ENCODE peak calls at places on chromosome 21, in six cellular contexts. One of them, this sample, is unnamed.

GRCh38 chr21:42414066-42414465 is 10.4 kb downstream of the UBASH3A start:
- DNase-seq in CD4-positive, alpha-beta T cell: no peak
- DNase-seq in SW 1271: no peak
- DNase-seq in left cardiac atrium: no peak
- DNase-seq in NCI-H69: no peak
- DNase-seq in globus pallidus: no peak
- DNase-seq in this sample: no peak

GRCh38 chr21:44295646-44296045 is 4.2 kb upstream of the PFKL start:
- DNase-seq in CD4-positive, alpha-beta T cell: no peak
- DNase-seq in NCI-H69: no peak
- DNase-seq in SW 1271: no peak
- DNase-seq in globus pallidus: no peak
- DNase-seq in left cardiac atrium: no peak
- DNase-seq in this sample: no peak

GRCh38 chr21:15207231-15207630 is 142.4 kb upstream of the NRIP1 start:
- DNase-seq in left cardiac atrium: no peak
- DNase-seq in NCI-H69: no peak
- DNase-seq in CD4-positive, alpha-beta T cell: no peak
- DNase-seq in SW 1271: no peak
- DNase-seq in globus pallidus: no peak
- DNase-seq in this sample: no peak

GRCh38 chr21:21210552-21210951 is 212.3 kb downstream of the NCAM2 start:
- DNase-seq in SW 1271: no peak
- DNase-seq in left cardiac atrium: no peak
- DNase-seq in NCI-H69: peak
- DNase-seq in CD4-positive, alpha-beta T cell: no peak
- DNase-seq in globus pallidus: no peak
- DNase-seq in this sample: no peak

GRCh38 chr21:18369115-18369514 is 34.5 kb downstream of the TMPRSS15 start:
- DNase-seq in CD4-positive, alpha-beta T cell: no peak
- DNase-seq in SW 1271: peak
- DNase-seq in globus pallidus: peak
- DNase-seq in left cardiac atrium: no peak
- DNase-seq in NCI-H69: peak
- DNase-seq in this sample: no peak

GRCh38 chr21:36471254-36471723 is 8.6 kb downstream of the CLDN14 start:
- DNase-seq in globus pallidus: no peak
- DNase-seq in CD4-positive, alpha-beta T cell: no peak
- DNase-seq in SW 1271: no peak
- DNase-seq in left cardiac atrium: no peak
- DNase-seq in NCI-H69: peak
- DNase-seq in this sample: no peak

GRCh38 chr21:43727571-43728466 is 8.9 kb downstream of the PDXK start:
- DNase-seq in left cardiac atrium: peak
- DNase-seq in NCI-H69: peak
- DNase-seq in CD4-positive, alpha-beta T cell: no peak
- DNase-seq in globus pallidus: no peak
- DNase-seq in SW 1271: no peak
- DNase-seq in this sample: peak

GRCh38 chr21:43767498-43767979 is 8.6 kb downstream of the CSTB start:
- DNase-seq in NCI-H69: no peak
- DNase-seq in SW 1271: no peak
- DNase-seq in left cardiac atrium: no peak
- DNase-seq in CD4-positive, alpha-beta T cell: no peak
- DNase-seq in globus pallidus: no peak
- DNase-seq in this sample: no peak

GRCh38 chr21:45607021-45607921 is 36.3 kb upstream of the PCBP3 start:
- DNase-seq in left cardiac atrium: no peak
- DNase-seq in SW 1271: no peak
- DNase-seq in NCI-H69: no peak
- DNase-seq in globus pallidus: no peak
- DNase-seq in CD4-positive, alpha-beta T cell: peak
- DNase-seq in this sample: no peak

GRCh38 chr21:29299046-29299905 is 554 bp downstream of the BACH1 start:
- DNase-seq in NCI-H69: peak
- DNase-seq in CD4-positive, alpha-beta T cell: peak
- DNase-seq in SW 1271: peak
- DNase-seq in left cardiac atrium: peak
- DNase-seq in globus pallidus: peak
- DNase-seq in this sample: peak

GRCh38 chr21:35324372-35325220 is 275.5 kb upstream of the RUNX1 start:
- DNase-seq in SW 1271: peak
- DNase-seq in NCI-H69: no peak
- DNase-seq in CD4-positive, alpha-beta T cell: no peak
- DNase-seq in left cardiac atrium: no peak
- DNase-seq in globus pallidus: no peak
- DNase-seq in this sample: no peak

GRCh38 chr21:29077651-29078090 is 4.2 kb upstream of the CCT8 start:
- DNase-seq in left cardiac atrium: no peak
- DNase-seq in CD4-positive, alpha-beta T cell: no peak
- DNase-seq in NCI-H69: peak
- DNase-seq in globus pallidus: no peak
- DNase-seq in SW 1271: peak
- DNase-seq in this sample: no peak

GRCh38 chr21:36113647-36114428 is 21.0 kb upstream of the CBR3 start:
- DNase-seq in CD4-positive, alpha-beta T cell: peak
- DNase-seq in left cardiac atrium: no peak
- DNase-seq in NCI-H69: peak
- DNase-seq in SW 1271: no peak
- DNase-seq in globus pallidus: no peak
- DNase-seq in this sample: peak

GRCh38 chr21:25845729-25846256 is 111.0 kb downstream of the GABPA start:
- DNase-seq in left cardiac atrium: no peak
- DNase-seq in NCI-H69: no peak
- DNase-seq in SW 1271: no peak
- DNase-seq in globus pallidus: peak
- DNase-seq in CD4-positive, alpha-beta T cell: no peak
- DNase-seq in this sample: no peak

GRCh38 chr21:44421901-44422840 is 33.1 kb upstream of the LRRC3 start:
- DNase-seq in left cardiac atrium: no peak
- DNase-seq in CD4-positive, alpha-beta T cell: no peak
- DNase-seq in globus pallidus: no peak
- DNase-seq in SW 1271: no peak
- DNase-seq in NCI-H69: no peak
- DNase-seq in this sample: peak

GRCh38 chr21:45892156-45892919 is 89.2 kb upstream of the COL6A1 start:
- DNase-seq in SW 1271: no peak
- DNase-seq in CD4-positive, alpha-beta T cell: no peak
- DNase-seq in left cardiac atrium: peak
- DNase-seq in globus pallidus: no peak
- DNase-seq in NCI-H69: peak
- DNase-seq in this sample: peak

GRCh38 chr21:34889537-34890257 is 159.4 kb downstream of the RUNX1 start:
- DNase-seq in CD4-positive, alpha-beta T cell: peak
- DNase-seq in globus pallidus: no peak
- DNase-seq in left cardiac atrium: peak
- DNase-seq in SW 1271: peak
- DNase-seq in NCI-H69: peak
- DNase-seq in this sample: peak

GRCh38 chr21:45637883-45638282 is 5.6 kb upstream of the PCBP3 start:
- DNase-seq in NCI-H69: peak
- DNase-seq in globus pallidus: no peak
- DNase-seq in CD4-positive, alpha-beta T cell: no peak
- DNase-seq in SW 1271: no peak
- DNase-seq in left cardiac atrium: no peak
- DNase-seq in this sample: no peak

GRCh38 chr21:39556176-39556575 is 56.6 kb upstream of the B3GALT5 start:
- DNase-seq in CD4-positive, alpha-beta T cell: no peak
- DNase-seq in globus pallidus: peak
- DNase-seq in NCI-H69: peak
- DNase-seq in SW 1271: no peak
- DNase-seq in left cardiac atrium: no peak
- DNase-seq in this sample: no peak

GRCh38 chr21:31656199-31657095 is 3.0 kb upstream of the SOD1 start:
- DNase-seq in SW 1271: no peak
- DNase-seq in left cardiac atrium: no peak
- DNase-seq in NCI-H69: no peak
- DNase-seq in CD4-positive, alpha-beta T cell: no peak
- DNase-seq in globus pallidus: no peak
- DNase-seq in this sample: no peak

GRCh38 chr21:36337099-36337509 is 17.1 kb downstream of the MORC3 start:
- DNase-seq in left cardiac atrium: no peak
- DNase-seq in NCI-H69: no peak
- DNase-seq in SW 1271: no peak
- DNase-seq in CD4-positive, alpha-beta T cell: no peak
- DNase-seq in globus pallidus: no peak
- DNase-seq in this sample: no peak

GRCh38 chr21:16910435-16911165 is 602.2 kb upstream of the CXADR start:
- DNase-seq in left cardiac atrium: no peak
- DNase-seq in globus pallidus: no peak
- DNase-seq in NCI-H69: no peak
- DNase-seq in CD4-positive, alpha-beta T cell: no peak
- DNase-seq in SW 1271: no peak
- DNase-seq in this sample: no peak

GRCh38 chr21:28770867-28771661 is 221.6 kb downstream of the LTN1 start:
- DNase-seq in CD4-positive, alpha-beta T cell: no peak
- DNase-seq in globus pallidus: no peak
- DNase-seq in SW 1271: no peak
- DNase-seq in NCI-H69: no peak
- DNase-seq in left cardiac atrium: no peak
- DNase-seq in this sample: no peak

GRCh38 chr21:26449161-26449560 is 123.9 kb downstream of the CYYR1 start:
- DNase-seq in left cardiac atrium: no peak
- DNase-seq in CD4-positive, alpha-beta T cell: no peak
- DNase-seq in SW 1271: no peak
- DNase-seq in globus pallidus: peak
- DNase-seq in NCI-H69: peak
- DNase-seq in this sample: no peak

GRCh38 chr21:36839123-36839522 is 127.3 kb downstream of the HLCS start:
- DNase-seq in left cardiac atrium: no peak
- DNase-seq in globus pallidus: no peak
- DNase-seq in CD4-positive, alpha-beta T cell: no peak
- DNase-seq in SW 1271: no peak
- DNase-seq in NCI-H69: peak
- DNase-seq in this sample: no peak

GRCh38 chr21:43882952-43883492 is 18.0 kb downstream of the AGPAT3 start:
- DNase-seq in NCI-H69: no peak
- DNase-seq in SW 1271: no peak
- DNase-seq in CD4-positive, alpha-beta T cell: no peak
- DNase-seq in left cardiac atrium: no peak
- DNase-seq in globus pallidus: no peak
- DNase-seq in this sample: no peak

GRCh38 chr21:25639167-25639921 is at the start of gene JAM2:
- DNase-seq in left cardiac atrium: peak
- DNase-seq in CD4-positive, alpha-beta T cell: peak
- DNase-seq in NCI-H69: peak
- DNase-seq in SW 1271: peak
- DNase-seq in globus pallidus: peak
- DNase-seq in this sample: peak

GRCh38 chr21:26587621-26588260 is 14.7 kb upstream of the CYYR1 start:
- DNase-seq in SW 1271: no peak
- DNase-seq in CD4-positive, alpha-beta T cell: no peak
- DNase-seq in left cardiac atrium: no peak
- DNase-seq in globus pallidus: no peak
- DNase-seq in NCI-H69: no peak
- DNase-seq in this sample: no peak

GRCh38 chr21:36609654-36610053 is 89.3 kb upstream of the SIM2 start:
- DNase-seq in SW 1271: no peak
- DNase-seq in CD4-positive, alpha-beta T cell: no peak
- DNase-seq in NCI-H69: no peak
- DNase-seq in globus pallidus: no peak
- DNase-seq in left cardiac atrium: no peak
- DNase-seq in this sample: no peak

GRCh38 chr21:44874497-44875331 is 1.2 kb upstream of the PTTG1IP start:
- DNase-seq in left cardiac atrium: peak
- DNase-seq in SW 1271: no peak
- DNase-seq in NCI-H69: peak
- DNase-seq in CD4-positive, alpha-beta T cell: no peak
- DNase-seq in globus pallidus: peak
- DNase-seq in this sample: peak

GRCh38 chr21:43323244-43324005 is 103.5 kb downstream of the SIK1 start:
- DNase-seq in NCI-H69: no peak
- DNase-seq in CD4-positive, alpha-beta T cell: no peak
- DNase-seq in left cardiac atrium: peak
- DNase-seq in globus pallidus: peak
- DNase-seq in SW 1271: no peak
- DNase-seq in this sample: peak

GRCh38 chr21:44891631-44892031 is 18.1 kb upstream of the PTTG1IP start:
- DNase-seq in SW 1271: no peak
- DNase-seq in left cardiac atrium: no peak
- DNase-seq in CD4-positive, alpha-beta T cell: no peak
- DNase-seq in globus pallidus: no peak
- DNase-seq in NCI-H69: no peak
- DNase-seq in this sample: peak

This sample was measured in lower lobe of right lung.